ENCODE peak calls at places on chromosomes 12 and 14, in eight cellular contexts. X, Y, Q, E, H, D, L and O are unnamed samples.

GRCh38 chr14:75913183-75913582 is 68.6 kb downstream of the TGFB3 start:
- DNase-seq in H (no peak), X (no peak), E (no peak), L (no peak), Q (no peak), Y (no peak), D (no peak), O (no peak)

GRCh38 chr12:56683-57346 is 9.8 kb upstream of the IQSEC3 start:
- DNase-seq in Y (peak; percentile 78), Q (no peak), H (no peak), E (no peak), X (no peak), L (no peak), D (no peak), O (no peak)

GRCh38 chr12:24057920-24058476 is 108.5 kb upstream of the SOX5 start:
- DNase-seq in D (no peak), E (no peak), H (no peak), X (no peak), L (no peak), Y (no peak), Q (no peak), O (no peak)

GRCh38 chr12:20805921-20806320 is 4.6 kb upstream of the SLCO1B3 start:
- DNase-seq in D (no peak), H (no peak), L (no peak), Y (no peak), X (no peak), E (no peak), Q (no peak), O (no peak)

GRCh38 chr12:101935769-101936741 is 58.7 kb downstream of the DRAM1 start:
- DNase-seq in X (no peak), Y (no peak), Q (peak; percentile 70), L (peak; percentile 98), D (peak; percentile 59), E (peak; percentile 93), H (peak; percentile 88), O (no peak)

GRCh38 chr12:131229426-131230339 is 276.0 kb downstream of the ADGRD1 start:
- DNase-seq in H (no peak), E (no peak), Q (no peak), X (peak; percentile 79), Y (peak; percentile 96), L (no peak), D (peak; percentile 63), O (no peak)

GRCh38 chr14:72565200-72565599 is 328.7 kb downstream of the DPF3 start:
- DNase-seq in L (no peak), Y (no peak), H (peak; percentile 56), X (no peak), E (no peak), D (peak; percentile 50), Q (no peak), O (no peak)

GRCh38 chr14:71365305-71365865 is 458.1 kb downstream of the PCNX1 start:
- DNase-seq in D (no peak), Q (no peak), L (peak; percentile 52), H (no peak), Y (no peak), X (no peak), E (no peak), O (no peak)

GRCh38 chr14:61435563-61436337 is 114.4 kb downstream of the PRKCH start:
- DNase-seq in D (no peak), E (no peak), X (no peak), H (no peak), Y (no peak), Q (peak; percentile 63), L (no peak), O (no peak)

GRCh38 chr14:50835280-50835679 is 4.3 kb upstream of the NIN start:
- DNase-seq in L (peak; percentile 85), H (no peak), X (no peak), D (no peak), Q (no peak), Y (no peak), E (no peak), O (no peak)

GRCh38 chr12:52657305-52657902 is 5.4 kb upstream of the KRT2 start:
- DNase-seq in Y (no peak), Q (no peak), H (no peak), X (no peak), E (no peak), L (no peak), D (no peak), O (no peak)

GRCh38 chr12:85036241-85036707 is at the start of the genes LRRIQ1 and TSPAN19:
- DNase-seq in Y (peak; percentile 93), X (peak; percentile 78), E (peak; percentile 47), Q (peak; percentile 29), L (peak; percentile 75), D (peak; percentile 54), H (peak; percentile 76), O (peak; percentile 85)

GRCh38 chr14:103002578-103003350 is 54.6 kb downstream of the CDC42BPB start:
- DNase-seq in H (no peak), E (no peak), X (no peak), Y (no peak), Q (no peak), L (no peak), D (no peak), O (no peak)

GRCh38 chr14:34023824-34024767 is 73.2 kb upstream of the EGLN3 start:
- DNase-seq in Q (no peak), D (no peak), L (no peak), X (no peak), E (no peak), Y (peak; percentile 44), H (no peak), O (peak; percentile 26)

GRCh38 chr14:35355981-35356839 is 48.3 kb downstream of the NFKBIA start:
- DNase-seq in X (no peak), D (no peak), Q (no peak), H (no peak), Y (no peak), L (peak; percentile 74), E (no peak), O (peak; percentile 81)

GRCh38 chr12:49962861-49963765 is 1.4 kb downstream of the AQP5 start:
- DNase-seq in L (peak; percentile 5), Q (no peak), H (no peak), E (no peak), X (no peak), Y (no peak), D (peak; percentile 70), O (peak; percentile 93)

GRCh38 chr14:47715330-47715729 is 39.9 kb upstream of the MDGA2 start:
- DNase-seq in D (no peak), H (no peak), L (no peak), X (no peak), Y (no peak), Q (no peak), E (no peak), O (no peak)

GRCh38 chr12:64187794-64188193 is 34.3 kb downstream of the KICS2 start:
- DNase-seq in Q (no peak), E (no peak), Y (no peak), D (no peak), L (no peak), H (no peak), X (no peak), O (no peak)

GRCh38 chr12:131621701-131622421 is 89.0 kb upstream of the SFSWAP start:
- DNase-seq in Y (no peak), E (no peak), L (no peak), D (no peak), X (no peak), Q (no peak), H (no peak), O (no peak)

GRCh38 chr12:26275313-26276257 is 80.2 kb downstream of the SSPN start:
- DNase-seq in Y (no peak), Q (no peak), H (no peak), E (no peak), L (peak; percentile 53), X (no peak), D (no peak), O (no peak)

GRCh38 chr12:107593713-107594381 is 91.8 kb upstream of the PWP1 start:
- DNase-seq in X (no peak), L (no peak), Y (peak; percentile 16), Q (no peak), E (no peak), D (no peak), H (no peak), O (peak; percentile 20)

DNA sequence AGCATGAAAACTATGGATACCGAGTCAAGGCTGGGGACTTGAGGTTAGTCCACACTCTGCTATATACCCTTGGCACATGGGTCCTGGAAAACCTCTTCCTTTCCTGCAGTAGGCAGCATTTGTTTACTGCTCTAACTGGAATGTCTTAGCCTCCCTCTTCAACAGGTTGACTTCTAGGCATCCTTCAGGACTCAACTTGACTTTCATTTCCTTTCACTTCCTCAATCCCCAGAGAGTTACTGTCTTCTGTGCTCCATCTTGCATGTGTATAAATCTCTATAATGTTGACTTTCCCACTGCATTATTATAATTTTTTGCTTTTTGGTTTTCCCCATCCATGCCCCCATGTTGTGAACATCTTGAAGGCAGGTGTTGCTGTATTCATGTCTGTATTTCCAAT is 107.9 kb downstream of the VRK1 start:
- DNase-seq in H (no peak), X (no peak), D (no peak), Q (no peak), Y (no peak), L (no peak), E (no peak), O (no peak)
- TF ChIP-seq CTCF in H (no peak), X (no peak), D (no peak), Q (no peak), Y (no peak), L (no peak), E (no peak), O (no peak)

GRCh38 chr12:30286345-30286926 is 409.2 kb downstream of the IPO8 start:
- DNase-seq in H (no peak), Y (peak; percentile 21), D (no peak), E (no peak), Q (no peak), L (peak; percentile 9), X (peak; percentile 11), O (peak; percentile 7)
- TF ChIP-seq CTCF in H (no peak), Y (peak; percentile 33), D (peak; percentile 56), E (peak; percentile 73), Q (peak; percentile 53), L (peak; percentile 51), X (peak; percentile 57), O (peak; percentile 28)

DNA sequence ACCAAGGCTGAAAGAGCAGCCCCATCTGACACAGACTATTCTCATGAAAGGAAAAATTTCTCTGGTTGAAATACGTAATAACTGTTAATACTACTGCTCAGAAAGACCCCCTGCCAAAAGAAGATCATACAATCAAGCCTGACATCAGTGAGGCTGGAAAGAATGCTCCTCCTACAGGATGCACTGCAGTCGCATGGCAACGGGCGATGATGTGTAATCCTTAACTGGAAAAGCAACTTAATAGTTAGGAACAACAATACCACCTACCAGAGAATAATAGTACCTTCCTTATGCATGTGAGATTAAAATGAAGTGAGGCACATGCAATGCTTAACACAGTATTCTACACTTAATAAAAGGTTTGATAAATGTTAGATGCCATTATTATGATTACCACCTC is 1.2 kb upstream of the GOLGA5 start:
- DNase-seq in E (no peak), L (peak; percentile 16), D (no peak), X (no peak), Y (no peak), H (no peak), Q (no peak), O (no peak)
- TF ChIP-seq CTCF in E (no peak), L (no peak), D (no peak), X (no peak), Y (no peak), H (no peak), Q (no peak), O (no peak)

DNA sequence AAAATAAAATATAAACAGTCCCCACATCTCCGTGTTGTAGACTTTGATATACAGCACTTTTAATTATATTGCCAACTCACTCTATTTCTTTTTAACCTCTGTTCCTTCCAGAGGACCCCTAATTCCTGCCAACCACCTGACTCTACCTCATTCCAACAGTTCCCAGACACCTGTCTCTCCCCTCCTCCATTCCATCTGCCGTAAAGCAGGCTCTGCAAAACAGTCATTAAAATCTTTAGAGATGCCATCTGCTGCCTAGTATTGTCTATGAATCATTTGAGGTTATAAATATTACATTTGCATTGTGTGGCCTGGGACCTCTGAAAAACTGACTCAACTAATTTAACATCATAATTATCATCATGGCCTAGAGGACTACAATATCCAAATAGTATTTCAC is 148.8 kb upstream of the DCN start:
- DNase-seq in D (no peak), X (no peak), E (no peak), Y (peak; percentile 30), L (no peak), H (no peak), Q (no peak), O (no peak)
- TF ChIP-seq CTCF in D (no peak), X (no peak), E (no peak), Y (no peak), L (no peak), H (no peak), Q (no peak), O (no peak)